ENCODE peak calls at places on chromosomes 7 and 10, in four cellular contexts. One of them, this sample, is unnamed.
A peak's percentile ranks its signal among the peaks of the same experiment; 100 is the strongest.

GRCh38 chr7:36604801-36605200 is 119.5 kb downstream of the AOAH start:
- DNase-seq in GM12878: no peak
- DNase-seq in HepG2: no peak
- DNase-seq in K562: no peak
- DNase-seq in this sample: no peak

GRCh38 chr10:52747680-52748079 is 24.9 kb downstream of the MBL2 start:
- DNase-seq in GM12878: no peak
- DNase-seq in HepG2: no peak
- DNase-seq in K562: no peak
- DNase-seq in this sample: no peak

GRCh38 chr7:75687246-75688088 is 51.3 kb downstream of the HIP1 start:
- DNase-seq in GM12878: no peak
- DNase-seq in HepG2: no peak
- DNase-seq in K562: no peak
- DNase-seq in this sample: no peak

GRCh38 chr7:12518920-12519681 is 51.4 kb upstream of the SCIN start:
- DNase-seq in GM12878: no peak
- DNase-seq in HepG2: peak; percentile 34
- DNase-seq in K562: peak; percentile 37
- DNase-seq in this sample: peak; percentile 68

GRCh38 chr7:40525764-40526163 is 391.0 kb downstream of the SUGCT start:
- DNase-seq in GM12878: no peak
- DNase-seq in HepG2: no peak
- DNase-seq in K562: no peak
- DNase-seq in this sample: no peak

GRCh38 chr7:7773334-7774308 is 55.2 kb upstream of the RPA3 start:
- DNase-seq in GM12878: peak; percentile 47
- DNase-seq in HepG2: no peak
- DNase-seq in K562: no peak
- DNase-seq in this sample: no peak

GRCh38 chr7:100604078-100604975 is 2.2 kb downstream of the PCOLCE start:
- DNase-seq in GM12878: no peak
- DNase-seq in HepG2: no peak
- DNase-seq in K562: peak; percentile 93
- DNase-seq in this sample: peak; percentile 90

GRCh38 chr7:80414331-80414730 is 97.5 kb downstream of the GNAT3 start:
- DNase-seq in GM12878: no peak
- DNase-seq in HepG2: no peak
- DNase-seq in K562: no peak
- DNase-seq in this sample: no peak

GRCh38 chr10:13338337-13339128 is 9.6 kb downstream of the SEPHS1 start:
- DNase-seq in GM12878: no peak
- DNase-seq in HepG2: no peak
- DNase-seq in K562: no peak
- DNase-seq in this sample: no peak

GRCh38 chr10:129758180-129758579 is 205.9 kb downstream of the EBF3 start:
- DNase-seq in GM12878: no peak
- DNase-seq in HepG2: no peak
- DNase-seq in K562: no peak
- DNase-seq in this sample: no peak

GRCh38 chr10:112446855-112447691 is at the start of the genes VTI1A and ZDHHC6:
- DNase-seq in GM12878: peak; percentile 37
- DNase-seq in HepG2: peak; percentile 81
- DNase-seq in K562: peak; percentile 88
- DNase-seq in this sample: peak; percentile 78

GRCh38 chr10:132298038-132298935 is 9.5 kb downstream of the STK32C start:
- DNase-seq in GM12878: no peak
- DNase-seq in HepG2: no peak
- DNase-seq in K562: no peak
- DNase-seq in this sample: no peak

GRCh38 chr7:37247881-37248280 is 200.8 kb downstream of the ELMO1 start:
- DNase-seq in GM12878: no peak
- DNase-seq in HepG2: no peak
- DNase-seq in K562: no peak
- DNase-seq in this sample: peak; percentile 26

GRCh38 chr10:117365612-117366011 is 9.6 kb downstream of the PDZD8 start:
- DNase-seq in GM12878: no peak
- DNase-seq in HepG2: no peak
- DNase-seq in K562: no peak
- DNase-seq in this sample: no peak

GRCh38 chr10:28533571-28534304 is 820 bp downstream of the WAC start:
- DNase-seq in GM12878: no peak
- DNase-seq in HepG2: peak; percentile 13
- DNase-seq in K562: peak; percentile 72
- DNase-seq in this sample: peak; percentile 62

GRCh38 chr10:13659887-13660544 is 73.3 kb downstream of the PRPF18 start:
- DNase-seq in GM12878: peak; percentile 17
- DNase-seq in HepG2: no peak
- DNase-seq in K562: peak; percentile 67
- DNase-seq in this sample: peak; percentile 70

GRCh38 chr7:155213385-155213784 is 84.3 kb upstream of the INSIG1 start:
- DNase-seq in GM12878: no peak
- DNase-seq in HepG2: no peak
- DNase-seq in K562: no peak
- DNase-seq in this sample: no peak

GRCh38 chr10:5461914-5462840 is 37.2 kb downstream of the CALML5 start:
- DNase-seq in GM12878: no peak
- DNase-seq in HepG2: no peak
- DNase-seq in K562: peak; percentile 91
- DNase-seq in this sample: no peak

GRCh38 chr7:10824154-10824553 is 149.5 kb upstream of the PHF14 start:
- DNase-seq in GM12878: no peak
- DNase-seq in HepG2: no peak
- DNase-seq in K562: no peak
- DNase-seq in this sample: no peak
- TF ChIP-seq TCF7 in GM12878: no peak
- TF ChIP-seq TCF7 in HepG2: no peak
- TF ChIP-seq TCF7 in K562: no peak
- TF ChIP-seq TCF7 in this sample: no peak

DNA sequence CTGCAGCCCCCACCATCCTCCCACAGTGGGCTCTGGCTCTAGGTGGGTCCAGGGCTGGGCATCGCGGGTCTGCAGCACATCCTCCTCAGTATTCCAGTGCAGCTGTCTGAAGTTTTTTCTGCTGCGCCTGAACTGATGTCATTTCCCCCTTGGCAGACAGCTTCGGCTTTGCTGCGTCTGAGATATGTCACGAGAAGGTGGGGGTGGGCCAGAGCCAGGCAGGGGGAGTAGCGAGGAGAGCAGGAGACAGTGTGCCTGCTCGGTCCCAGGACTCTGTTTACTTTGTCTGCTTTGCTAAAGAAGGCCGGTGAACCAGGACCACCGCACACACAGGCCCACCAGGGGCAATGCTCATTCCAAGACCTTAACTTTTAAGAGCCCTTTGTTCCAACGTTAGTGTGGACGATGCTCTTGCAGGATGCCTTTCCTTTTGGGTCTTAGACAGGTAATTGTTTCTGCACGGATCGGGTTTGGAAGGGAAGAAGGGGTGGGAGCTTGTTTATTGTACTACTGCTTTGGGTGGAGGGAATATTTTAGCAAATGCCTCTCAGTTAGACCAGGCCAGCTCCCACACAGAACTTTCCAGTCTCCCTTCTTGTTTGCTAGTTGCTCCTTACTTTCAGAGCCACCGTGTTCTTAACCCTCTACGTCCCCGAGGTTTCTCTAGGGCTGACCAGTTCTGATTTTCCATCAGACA is 32.4 kb downstream of the WBP1L start:
- DNase-seq in GM12878: no peak
- DNase-seq in HepG2: peak; percentile 36
- DNase-seq in K562: peak; percentile 63
- DNase-seq in this sample: no peak
- TF ChIP-seq CREM in GM12878: no peak
- TF ChIP-seq CREM in HepG2: no peak
- TF ChIP-seq CREM in K562: peak; percentile 70
- TF ChIP-seq CREM in this sample: no peak

DNA sequence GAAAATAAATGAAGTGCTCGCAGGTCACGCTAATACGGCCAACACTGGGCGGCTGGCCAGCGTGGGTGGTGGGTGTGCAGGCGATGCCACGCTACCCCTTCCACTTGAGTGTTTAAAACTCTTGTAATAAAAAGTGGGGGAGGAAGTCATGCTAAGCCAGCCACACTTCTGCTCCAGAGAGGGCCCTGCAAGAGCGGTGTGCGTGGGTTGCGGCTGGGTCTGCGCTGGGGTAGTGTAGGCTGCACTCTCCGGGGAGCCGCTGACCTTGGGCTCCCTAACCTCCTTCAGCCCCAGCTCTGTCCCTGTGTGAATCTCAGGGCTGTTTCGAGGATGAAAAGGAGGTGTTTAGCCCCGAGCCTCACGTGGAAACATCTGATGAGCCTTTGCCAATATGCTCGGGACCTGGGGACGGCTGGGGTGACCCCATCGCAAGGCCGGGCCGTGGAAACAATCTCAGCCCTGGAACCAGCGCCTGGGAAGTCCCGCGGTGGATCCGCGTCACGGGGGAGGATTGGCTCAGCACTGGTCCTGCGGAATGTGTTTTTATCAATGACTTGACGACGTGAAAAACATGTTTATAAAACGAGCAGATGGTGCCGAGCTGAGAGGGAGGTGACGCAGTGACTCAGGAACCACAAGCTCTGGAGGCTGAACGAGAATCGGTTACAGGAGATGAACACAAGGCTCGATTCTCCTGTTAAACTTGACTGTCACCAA is 278.5 kb downstream of the DNAJB6 start:
- DNase-seq in GM12878: no peak
- DNase-seq in HepG2: no peak
- DNase-seq in K562: no peak
- DNase-seq in this sample: peak; percentile 7
- TF ChIP-seq TCF7 in GM12878: no peak
- TF ChIP-seq TCF7 in HepG2: no peak
- TF ChIP-seq TCF7 in K562: no peak
- TF ChIP-seq TCF7 in this sample: no peak

DNA sequence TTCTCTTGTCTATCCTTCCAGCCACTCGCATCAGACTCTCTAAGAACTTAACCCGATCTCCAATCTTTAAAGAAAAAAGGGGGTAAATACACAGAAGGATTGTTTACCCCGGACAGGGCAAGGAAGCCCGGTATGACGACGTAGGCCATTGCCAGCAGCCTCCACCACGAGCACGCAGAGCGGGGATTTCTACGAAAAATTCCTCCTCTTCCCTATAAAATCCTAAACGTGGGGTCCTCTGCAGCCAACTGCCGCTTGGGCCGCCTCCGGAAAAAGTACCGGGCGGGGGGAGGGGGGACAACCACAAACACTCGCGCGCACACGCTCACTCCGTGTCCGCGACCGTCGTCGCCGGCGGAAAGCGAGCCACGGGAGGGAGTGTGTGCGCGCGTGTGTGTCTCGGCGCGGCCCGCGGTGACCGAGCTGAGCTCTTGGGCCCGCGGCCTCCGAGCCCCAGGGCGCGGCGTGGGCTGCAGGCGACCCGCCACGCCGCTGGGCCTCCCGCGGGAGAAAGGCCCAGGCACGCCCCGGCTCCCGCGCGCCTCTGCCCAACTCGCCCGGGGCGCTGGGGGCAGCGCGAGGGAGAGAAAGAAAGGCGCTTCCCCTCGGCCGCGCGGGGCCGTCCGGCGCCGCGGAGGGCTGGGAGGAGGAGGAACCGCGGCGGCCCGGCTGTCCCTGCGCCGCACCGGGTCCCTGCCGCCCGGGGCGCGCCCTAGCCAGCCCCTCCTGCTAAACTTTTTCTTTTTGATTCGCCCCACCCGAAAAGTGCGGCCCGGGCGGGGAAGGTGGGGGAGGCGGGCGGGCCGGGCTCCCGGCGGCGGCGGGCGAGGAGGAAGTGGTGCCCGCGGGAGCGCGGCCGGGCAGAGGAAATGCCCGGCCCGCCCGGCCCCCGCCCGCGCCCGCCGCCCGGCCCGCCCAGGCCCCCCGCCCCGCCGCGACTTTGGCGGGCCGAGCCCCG is 1.6 kb downstream of the CTBP2 start:
- DNase-seq in GM12878: no peak
- DNase-seq in HepG2: no peak
- DNase-seq in K562: peak; percentile 65
- DNase-seq in this sample: no peak
- TF ChIP-seq CREM in GM12878: no peak
- TF ChIP-seq CREM in HepG2: no peak
- TF ChIP-seq CREM in K562: peak; percentile 3
- TF ChIP-seq CREM in this sample: no peak

DNA sequence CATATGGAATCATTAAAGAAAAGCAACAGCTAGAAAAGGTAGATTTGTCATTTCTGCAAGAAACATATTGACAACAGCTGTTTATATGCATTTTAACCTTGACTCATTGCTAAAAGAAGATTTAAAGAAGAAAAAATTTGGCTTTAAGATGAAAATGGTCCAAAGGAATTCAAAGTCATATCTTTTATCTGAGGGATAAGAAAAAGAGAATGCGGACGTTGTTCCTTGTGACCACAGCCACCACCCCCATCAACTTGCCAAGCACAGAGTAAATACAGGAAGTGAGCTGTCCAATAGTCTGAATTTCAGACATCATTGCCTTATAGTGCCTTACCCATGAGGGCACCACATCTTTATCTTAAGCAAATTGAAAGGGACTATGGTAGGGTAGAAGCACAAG is 7.3 kb upstream of the CRPPA start:
- DNase-seq in GM12878: no peak
- DNase-seq in HepG2: no peak
- DNase-seq in K562: no peak
- DNase-seq in this sample: no peak
- TF ChIP-seq TCF7 in GM12878: no peak
- TF ChIP-seq TCF7 in HepG2: no peak
- TF ChIP-seq TCF7 in K562: no peak
- TF ChIP-seq TCF7 in this sample: no peak

DNA sequence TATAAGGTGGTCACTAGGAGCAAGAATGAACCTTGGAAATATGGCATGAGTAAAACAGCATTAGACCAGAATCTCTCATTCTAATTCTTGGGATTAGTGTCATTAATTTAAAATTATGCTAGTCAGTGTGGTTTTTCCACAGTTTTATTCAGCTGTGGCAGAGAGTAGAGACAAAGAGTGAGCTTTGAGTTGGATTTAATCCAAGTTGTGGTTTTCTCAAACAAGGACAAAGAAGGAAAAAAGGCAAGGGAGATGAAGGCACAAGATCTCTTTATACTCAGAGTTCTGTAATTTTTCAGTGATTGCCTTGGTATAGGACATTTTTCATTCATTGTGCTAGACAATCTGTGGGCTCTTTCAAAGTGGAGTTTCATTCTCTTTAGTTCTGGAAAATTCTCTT is 28.2 kb upstream of the AKAP9 start:
- DNase-seq in GM12878: no peak
- DNase-seq in HepG2: no peak
- DNase-seq in K562: no peak
- DNase-seq in this sample: no peak
- TF ChIP-seq CREM in GM12878: no peak
- TF ChIP-seq CREM in HepG2: no peak
- TF ChIP-seq CREM in K562: no peak
- TF ChIP-seq CREM in this sample: no peak

DNA sequence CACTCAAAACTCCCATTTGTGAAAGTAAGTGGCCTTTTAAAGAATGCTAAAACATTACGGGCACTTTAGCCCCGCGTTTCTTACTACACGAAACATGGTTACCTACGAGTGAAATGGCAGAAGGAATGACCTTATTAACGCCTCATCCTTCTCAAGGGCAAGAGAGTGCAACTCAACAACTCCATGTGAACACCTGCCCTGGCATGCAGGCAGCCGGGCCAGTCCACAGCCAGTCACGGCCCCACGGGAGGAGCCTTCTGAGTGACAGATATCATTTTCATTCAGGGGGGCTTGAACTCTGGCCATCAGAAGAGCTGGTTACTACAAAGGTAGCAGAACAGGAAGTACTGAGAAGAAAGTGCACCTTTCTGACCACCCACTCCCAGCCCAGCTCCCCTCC is 236.1 kb downstream of the PTPRN2 start:
- DNase-seq in GM12878: no peak
- DNase-seq in HepG2: no peak
- DNase-seq in K562: no peak
- DNase-seq in this sample: no peak
- TF ChIP-seq TCF7 in GM12878: no peak
- TF ChIP-seq TCF7 in HepG2: no peak
- TF ChIP-seq TCF7 in K562: no peak
- TF ChIP-seq TCF7 in this sample: no peak